ENCODE peak calls at places on chromosome 2, in four cellular contexts. X, N, Z and R are unnamed samples.

GRCh38 chr2:16394072-16394985 is 271.3 kb downstream of the CYRIA start:
- DNase-seq in X (no peak), N (no peak), Z (no peak), R (no peak)

GRCh38 chr2:1511455-1511854 is 98.2 kb downstream of the TPO start:
- DNase-seq in X (no peak), N (no peak), Z (no peak), R (no peak)

GRCh38 chr2:68774569-68775271 is 40.1 kb downstream of the ARHGAP25 start:
- DNase-seq in X (peak), N (no peak), Z (peak), R (peak)

GRCh38 chr2:158580760-158581159 is 124.0 kb downstream of the PKP4 start:
- DNase-seq in X (no peak), N (no peak), Z (no peak), R (no peak)

GRCh38 chr2:207733597-207734240 is 22.3 kb downstream of the CCNYL1 start:
- DNase-seq in X (no peak), N (no peak), Z (no peak), R (no peak)

GRCh38 chr2:113060396-113060795 is 1.4 kb downstream of the IL36RN start:
- DNase-seq in X (no peak), N (no peak), Z (peak), R (no peak)

GRCh38 chr2:16069663-16069932 is 129.2 kb downstream of the MYCN start:
- DNase-seq in X (no peak), N (no peak), Z (no peak), R (no peak)

GRCh38 chr2:66508358-66509071 is 73.6 kb downstream of the MEIS1 start:
- DNase-seq in X (no peak), N (no peak), Z (no peak), R (no peak)

GRCh38 chr2:185998562-185999070 is 260.0 kb downstream of the FSIP2 start:
- DNase-seq in X (no peak), N (no peak), Z (no peak), R (no peak)

GRCh38 chr2:120441744-120442471 is 96.0 kb downstream of the INHBB start:
- DNase-seq in X (no peak), N (no peak), Z (peak), R (no peak)

GRCh38 chr2:190920085-190920484 is 39.5 kb downstream of the GLS start:
- DNase-seq in X (no peak), N (no peak), Z (no peak), R (no peak)

GRCh38 chr2:140311905-140312304 is 1531.7 kb upstream of the NXPH2 start:
- DNase-seq in X (no peak), N (no peak), Z (no peak), R (no peak)

GRCh38 chr2:113980946-113981345 is 91.1 kb downstream of the ACTR3 start:
- DNase-seq in X (no peak), N (no peak), Z (no peak), R (no peak)

GRCh38 chr2:235669983-235670962 is 176.4 kb downstream of the AGAP1 start:
- DNase-seq in X (no peak), N (no peak), Z (no peak), R (no peak)

GRCh38 chr2:41197781-41198180 is 745.9 kb upstream of the SLC8A1 start:
- DNase-seq in X (no peak), N (no peak), Z (no peak), R (no peak)

GRCh38 chr2:196153480-196153879 is 17.9 kb downstream of the STK17B start:
- DNase-seq in X (no peak), N (no peak), Z (no peak), R (no peak)

GRCh38 chr2:175600024-175600831 is 401.8 kb downstream of the LNPK start:
- DNase-seq in X (no peak), N (no peak), Z (no peak), R (no peak)

GRCh38 chr2:205848601-205849000 is 166.3 kb downstream of the NRP2 start:
- DNase-seq in X (no peak), N (no peak), Z (no peak), R (no peak)

GRCh38 chr2:187500585-187501359 is 52.7 kb upstream of the CALCRL start:
- DNase-seq in X (no peak), N (no peak), Z (no peak), R (no peak)

GRCh38 chr2:30201990-30202389 is 29.3 kb upstream of the LBH start:
- DNase-seq in X (no peak), N (no peak), Z (no peak), R (no peak)

GRCh38 chr2:102185347-102185746 is 1.5 kb upstream of the IL1RL2 start:
- DNase-seq in X (no peak), N (no peak), Z (no peak), R (no peak)

DNA sequence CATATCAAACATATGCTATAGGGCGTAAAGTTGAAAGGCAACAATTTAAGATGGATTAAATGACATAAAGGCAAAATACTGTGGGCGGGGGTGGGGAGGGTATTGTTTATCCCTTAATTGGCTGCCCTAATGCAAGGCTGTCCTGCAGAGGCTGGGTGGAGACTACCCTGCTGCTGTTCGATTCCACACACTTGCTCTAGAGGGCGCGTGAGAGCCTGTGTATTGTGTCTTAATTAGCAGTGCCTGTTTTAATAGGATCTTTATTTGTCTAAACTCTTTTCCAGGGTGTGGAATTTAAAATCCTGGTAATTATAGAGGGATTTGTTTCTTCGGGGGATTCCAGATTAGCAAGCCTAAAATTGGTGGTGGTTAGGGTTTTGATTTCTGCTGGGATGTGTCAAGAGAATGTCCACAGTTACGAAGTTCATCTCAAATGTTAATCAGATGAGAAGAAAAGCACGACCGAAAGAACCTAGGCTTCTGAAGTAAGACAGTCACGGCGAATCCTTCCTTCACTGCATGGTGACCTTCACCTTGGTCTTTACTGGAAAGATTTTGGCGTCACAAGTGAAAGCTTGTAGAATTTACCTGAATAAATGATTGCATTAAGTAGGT is 103.5 kb upstream of the MAP3K20 start:
- DNase-seq in X (peak), N (no peak), Z (peak), R (peak)
- TF ChIP-seq CTCF in X (peak), N (peak), Z (peak), R (peak)

GRCh38 chr2:232367591-232368233 is 10.8 kb upstream of the ALPP start:
- DNase-seq in X (no peak), N (no peak), Z (no peak), R (no peak)
- TF ChIP-seq CTCF in X (no peak), N (no peak), Z (no peak), R (peak)

GRCh38 chr2:191947235-191947634 is 100.3 kb upstream of the CAVIN2 start:
- DNase-seq in X (no peak), N (no peak), Z (no peak), R (no peak)
- TF ChIP-seq CTCF in X (no peak), N (no peak), Z (no peak), R (no peak)

GRCh38 chr2:43419886-43420285 is 176.0 kb downstream of the THADA start:
- DNase-seq in X (no peak), N (no peak), Z (no peak), R (no peak)
- TF ChIP-seq CTCF in X (no peak), N (no peak), Z (no peak), R (no peak)

DNA sequence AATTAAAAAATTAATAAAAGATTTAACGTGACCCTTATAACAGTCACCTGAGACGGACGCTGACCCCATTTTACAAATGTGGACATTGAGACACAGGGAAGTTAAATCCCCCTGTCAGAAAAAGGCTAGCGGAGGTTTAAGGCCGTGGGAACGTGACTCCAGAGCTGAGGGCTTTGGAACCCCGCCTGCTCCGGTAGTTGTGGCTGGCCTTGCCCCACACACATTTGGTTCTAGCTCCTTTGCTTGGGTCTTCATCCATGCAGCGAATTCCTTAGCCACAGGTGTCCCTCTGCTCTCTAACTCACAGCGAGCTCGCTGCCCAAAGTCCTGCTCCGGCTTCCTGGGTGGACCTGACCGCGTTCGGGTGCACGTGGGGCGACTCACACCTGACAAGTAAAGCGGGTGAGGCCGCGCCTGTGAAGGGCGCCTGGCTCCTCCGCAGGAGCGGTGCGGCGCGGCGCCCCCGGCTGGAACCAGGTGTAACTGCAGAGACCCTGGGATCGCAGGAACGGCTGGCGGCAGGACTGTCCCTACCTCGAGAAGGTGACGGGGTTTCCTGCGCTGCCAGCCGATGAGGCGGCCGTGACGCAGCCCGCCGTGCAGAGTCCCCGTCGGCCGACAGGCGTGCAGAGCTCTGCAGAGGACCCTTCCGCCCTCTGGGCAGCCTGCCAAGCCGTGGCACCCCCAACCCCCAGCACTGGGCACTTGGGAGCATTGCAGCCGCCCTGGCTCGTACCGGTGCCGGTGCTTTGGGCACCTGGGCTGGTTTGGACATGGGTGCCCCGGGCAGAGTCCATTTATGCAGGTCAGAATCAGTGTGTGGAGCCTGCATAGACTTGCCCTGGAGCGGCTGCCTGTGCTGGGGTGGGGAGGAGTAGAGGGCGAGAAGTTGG is 2.4 kb upstream of the PROC start:
- DNase-seq in X (peak), N (peak), Z (peak), R (peak)
- TF ChIP-seq CTCF in X (peak), N (peak), Z (peak), R (peak)